ENCODE peak calls at places on chromosomes 11 and 22, in nine cellular contexts. One of them, this sample, is unnamed.

GRCh38 chr22:30348837-30349236 is 7.9 kb downstream of the SF3A1 start:
- DNase-seq in lung: no peak
- DNase-seq in adrenal gland: no peak
- DNase-seq in H1: no peak
- DNase-seq in mammary epithelial cell: no peak
- DNase-seq in cardiac muscle cell: no peak
- DNase-seq in right lobe of liver: no peak
- DNase-seq in IMR-90: no peak
- DNase-seq in cardiac fibroblast: no peak
- DNase-seq in this sample: no peak

GRCh38 chr11:66100272-66101037 is 30.4 kb downstream of the PACS1 start:
- DNase-seq in lung: peak; percentile 64
- DNase-seq in adrenal gland: peak; percentile 91
- DNase-seq in H1: no peak
- DNase-seq in mammary epithelial cell: no peak
- DNase-seq in cardiac muscle cell: no peak
- DNase-seq in right lobe of liver: peak; percentile 74
- DNase-seq in IMR-90: no peak
- DNase-seq in cardiac fibroblast: no peak
- DNase-seq in this sample: peak; percentile 88

GRCh38 chr11:74844072-74844471 is 95.4 kb downstream of the RNF169 start:
- DNase-seq in lung: peak; percentile 58
- DNase-seq in adrenal gland: no peak
- DNase-seq in H1: no peak
- DNase-seq in mammary epithelial cell: no peak
- DNase-seq in cardiac muscle cell: no peak
- DNase-seq in right lobe of liver: no peak
- DNase-seq in IMR-90: no peak
- DNase-seq in cardiac fibroblast: no peak
- DNase-seq in this sample: no peak

GRCh38 chr11:101129203-101129943 is at the start of gene PGR:
- DNase-seq in lung: peak; percentile 49
- DNase-seq in adrenal gland: peak; percentile 64
- DNase-seq in H1: no peak
- DNase-seq in mammary epithelial cell: no peak
- DNase-seq in cardiac muscle cell: no peak
- DNase-seq in right lobe of liver: no peak
- DNase-seq in IMR-90: no peak
- DNase-seq in cardiac fibroblast: no peak
- DNase-seq in this sample: peak; percentile 15

GRCh38 chr11:15685311-15685710 is 570.6 kb downstream of the INSC start:
- DNase-seq in lung: no peak
- DNase-seq in adrenal gland: no peak
- DNase-seq in H1: no peak
- DNase-seq in mammary epithelial cell: no peak
- DNase-seq in cardiac muscle cell: no peak
- DNase-seq in right lobe of liver: no peak
- DNase-seq in IMR-90: no peak
- DNase-seq in cardiac fibroblast: no peak
- DNase-seq in this sample: no peak

GRCh38 chr11:35464308-35464707 is 45.0 kb upstream of the SLC1A2 start:
- DNase-seq in lung: no peak
- DNase-seq in adrenal gland: no peak
- DNase-seq in H1: no peak
- DNase-seq in mammary epithelial cell: peak; percentile 12
- DNase-seq in cardiac muscle cell: no peak
- DNase-seq in right lobe of liver: no peak
- DNase-seq in IMR-90: no peak
- DNase-seq in cardiac fibroblast: no peak
- DNase-seq in this sample: no peak

GRCh38 chr22:32269316-32269715 is 14.2 kb upstream of the SLC5A4 start:
- DNase-seq in lung: no peak
- DNase-seq in adrenal gland: no peak
- DNase-seq in H1: no peak
- DNase-seq in mammary epithelial cell: no peak
- DNase-seq in cardiac muscle cell: no peak
- DNase-seq in right lobe of liver: no peak
- DNase-seq in IMR-90: no peak
- DNase-seq in cardiac fibroblast: no peak
- DNase-seq in this sample: no peak

GRCh38 chr11:121111053-121111724 is 10.1 kb downstream of the TECTA start:
- DNase-seq in lung: no peak
- DNase-seq in adrenal gland: no peak
- DNase-seq in H1: no peak
- DNase-seq in mammary epithelial cell: no peak
- DNase-seq in cardiac muscle cell: no peak
- DNase-seq in right lobe of liver: no peak
- DNase-seq in IMR-90: no peak
- DNase-seq in cardiac fibroblast: no peak
- DNase-seq in this sample: no peak

GRCh38 chr11:76783901-76784813 is 1.0 kb downstream of the TSKU start:
- DNase-seq in lung: no peak
- DNase-seq in adrenal gland: no peak
- DNase-seq in H1: peak; percentile 79
- DNase-seq in mammary epithelial cell: peak; percentile 88
- DNase-seq in cardiac muscle cell: peak; percentile 71
- DNase-seq in right lobe of liver: peak; percentile 70
- DNase-seq in IMR-90: peak; percentile 84
- DNase-seq in cardiac fibroblast: peak; percentile 87
- DNase-seq in this sample: peak; percentile 66

GRCh38 chr11:10390375-10390774 is 64.7 kb upstream of the AMPD3 start:
- DNase-seq in lung: no peak
- DNase-seq in adrenal gland: no peak
- DNase-seq in H1: no peak
- DNase-seq in mammary epithelial cell: no peak
- DNase-seq in cardiac muscle cell: no peak
- DNase-seq in right lobe of liver: no peak
- DNase-seq in IMR-90: no peak
- DNase-seq in cardiac fibroblast: peak; percentile 28
- DNase-seq in this sample: no peak

GRCh38 chr11:107916671-107917241 is 11.5 kb upstream of the RAB39A start:
- DNase-seq in lung: no peak
- DNase-seq in adrenal gland: no peak
- DNase-seq in H1: no peak
- DNase-seq in mammary epithelial cell: no peak
- DNase-seq in cardiac muscle cell: peak; percentile 13
- DNase-seq in right lobe of liver: no peak
- DNase-seq in IMR-90: no peak
- DNase-seq in cardiac fibroblast: peak; percentile 22
- DNase-seq in this sample: peak; percentile 20

GRCh38 chr11:70203749-70204465 is 811 bp downstream of the FADD start:
- DNase-seq in lung: peak; percentile 76
- DNase-seq in adrenal gland: peak; percentile 89
- DNase-seq in H1: no peak
- DNase-seq in mammary epithelial cell: peak; percentile 90
- DNase-seq in cardiac muscle cell: peak; percentile 88
- DNase-seq in right lobe of liver: peak; percentile 52
- DNase-seq in IMR-90: peak; percentile 86
- DNase-seq in cardiac fibroblast: peak; percentile 95
- DNase-seq in this sample: no peak

GRCh38 chr22:40043086-40043485 is 48.3 kb downstream of the FAM83F start:
- DNase-seq in lung: peak; percentile 59
- DNase-seq in adrenal gland: peak; percentile 65
- DNase-seq in H1: no peak
- DNase-seq in mammary epithelial cell: peak; percentile 41
- DNase-seq in cardiac muscle cell: peak; percentile 81
- DNase-seq in right lobe of liver: no peak
- DNase-seq in IMR-90: no peak
- DNase-seq in cardiac fibroblast: peak; percentile 14
- DNase-seq in this sample: peak; percentile 61

DNA sequence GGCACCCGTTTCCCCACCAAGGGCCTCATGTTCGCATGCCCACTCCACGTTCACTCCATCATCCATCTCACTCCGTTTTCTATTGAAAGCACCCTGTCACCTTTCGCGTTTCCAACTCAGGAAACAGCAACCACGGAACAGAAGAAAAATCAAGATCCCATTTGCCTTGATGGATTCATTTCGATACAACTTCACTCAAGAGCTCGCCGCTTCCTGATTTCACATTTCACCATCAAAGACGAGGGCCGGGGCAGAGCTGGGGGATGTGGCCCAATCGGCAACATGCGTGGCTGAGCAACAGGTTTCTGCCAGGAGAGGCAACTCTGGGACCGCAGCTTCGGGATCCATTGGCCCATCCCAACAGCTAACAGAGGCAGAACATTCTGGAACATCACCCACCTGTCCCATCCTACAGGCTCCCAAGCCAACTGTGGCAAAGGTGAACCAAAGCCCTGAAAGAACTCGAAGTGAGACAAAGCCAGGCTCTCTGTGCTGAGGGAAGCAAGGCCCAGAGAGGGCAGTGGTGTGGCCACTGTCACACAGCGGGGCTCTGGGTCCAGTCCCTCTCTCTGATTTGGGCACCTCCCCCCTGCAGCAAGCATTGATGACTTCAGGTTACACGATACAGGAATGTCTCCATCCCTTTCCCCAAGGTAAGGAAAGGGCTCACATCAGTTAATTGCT is 36.2 kb upstream of the CD5 start:
- DNase-seq in lung: no peak
- DNase-seq in adrenal gland: peak; percentile 43
- DNase-seq in H1: no peak
- DNase-seq in mammary epithelial cell: no peak
- DNase-seq in cardiac muscle cell: no peak
- DNase-seq in right lobe of liver: no peak
- DNase-seq in IMR-90: no peak
- DNase-seq in cardiac fibroblast: no peak
- DNase-seq in this sample: no peak
- H3K4me3 ChIP-seq in lung: no peak overlapping the region
- H3K4me3 ChIP-seq in adrenal gland: no peak overlapping the region
- H3K4me3 ChIP-seq in H1: no peak overlapping the region
- H3K4me3 ChIP-seq in mammary epithelial cell: no peak overlapping the region
- H3K4me3 ChIP-seq in cardiac muscle cell: no peak overlapping the region
- H3K4me3 ChIP-seq in right lobe of liver: no peak overlapping the region
- H3K4me3 ChIP-seq in IMR-90: no peak overlapping the region
- H3K4me3 ChIP-seq in cardiac fibroblast: no peak overlapping the region
- H3K4me3 ChIP-seq in this sample: no peak overlapping the region

DNA sequence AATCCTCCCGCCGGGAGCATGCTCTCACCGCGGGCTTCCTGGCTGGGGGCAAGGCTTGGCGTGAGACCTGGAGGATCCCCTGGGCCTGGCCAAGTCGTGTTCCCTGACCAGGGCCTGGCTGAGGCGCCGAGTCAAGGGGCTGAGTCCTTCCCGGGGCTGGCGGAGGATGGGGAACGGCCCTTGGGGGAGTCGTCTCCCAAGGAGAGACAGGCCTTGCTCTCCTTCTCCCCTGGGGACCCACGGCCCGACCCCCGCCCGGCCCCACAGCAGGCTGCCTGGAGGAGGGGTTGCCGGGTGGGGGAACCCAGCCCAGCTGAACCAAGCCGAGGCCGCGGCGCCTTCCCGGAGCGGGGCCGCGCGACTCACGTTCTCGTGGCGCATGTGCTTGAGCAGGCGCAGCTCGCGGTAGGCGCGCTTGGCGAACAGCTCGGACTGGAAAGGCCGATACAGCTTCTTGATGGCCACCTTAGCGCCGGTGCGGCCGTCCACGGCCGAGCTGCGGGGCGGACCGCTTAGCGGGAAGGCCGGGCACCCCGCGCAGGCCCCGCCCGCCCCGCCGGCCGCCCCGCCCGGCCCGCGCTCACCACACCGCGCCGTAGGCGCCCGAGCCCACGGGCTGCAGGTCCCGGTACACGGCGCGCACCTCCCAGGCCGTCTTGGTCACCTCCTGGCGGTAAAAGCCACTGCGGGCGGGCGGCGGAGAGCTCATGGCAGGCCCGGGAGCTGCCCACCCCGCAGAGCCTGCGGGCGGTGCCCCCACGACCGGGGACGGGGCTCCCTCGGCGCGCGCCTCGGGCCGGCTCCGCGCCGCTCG is 475 bp downstream of the MAPK12 start:
- DNase-seq in lung: no peak
- DNase-seq in adrenal gland: no peak
- DNase-seq in H1: no peak
- DNase-seq in mammary epithelial cell: peak; percentile 59
- DNase-seq in cardiac muscle cell: peak; percentile 76
- DNase-seq in right lobe of liver: no peak
- DNase-seq in IMR-90: peak; percentile 67
- DNase-seq in cardiac fibroblast: peak; percentile 71
- DNase-seq in this sample: no peak
- H3K4me3 ChIP-seq in lung: peak overlapping the region; percentile 72
- H3K4me3 ChIP-seq in adrenal gland: peak overlapping the region; percentile 16
- H3K4me3 ChIP-seq in H1: peak overlapping the region; percentile 39
- H3K4me3 ChIP-seq in mammary epithelial cell: peak overlapping the region; percentile 51
- H3K4me3 ChIP-seq in cardiac muscle cell: peak overlapping the region; percentile 50
- H3K4me3 ChIP-seq in right lobe of liver: peak overlapping the region; percentile 37
- H3K4me3 ChIP-seq in IMR-90: peak overlapping the region; percentile 90
- H3K4me3 ChIP-seq in cardiac fibroblast: peak overlapping the region; percentile 72
- H3K4me3 ChIP-seq in this sample: peak overlapping the region; percentile 23

GRCh38 chr11:32434116-32434386 is 1.3 kb downstream of the WT1 start:
- DNase-seq in lung: no peak
- DNase-seq in adrenal gland: no peak
- DNase-seq in H1: no peak
- DNase-seq in mammary epithelial cell: no peak
- DNase-seq in cardiac muscle cell: no peak
- DNase-seq in right lobe of liver: no peak
- DNase-seq in IMR-90: no peak
- DNase-seq in cardiac fibroblast: no peak
- DNase-seq in this sample: no peak
- H3K4me3 ChIP-seq in lung: no peak overlapping the region
- H3K4me3 ChIP-seq in adrenal gland: no peak overlapping the region
- H3K4me3 ChIP-seq in H1: no peak overlapping the region
- H3K4me3 ChIP-seq in mammary epithelial cell: no peak overlapping the region
- H3K4me3 ChIP-seq in cardiac muscle cell: peak overlapping the region; percentile 22
- H3K4me3 ChIP-seq in right lobe of liver: no peak overlapping the region
- H3K4me3 ChIP-seq in IMR-90: no peak overlapping the region
- H3K4me3 ChIP-seq in cardiac fibroblast: peak overlapping the region; percentile 69
- H3K4me3 ChIP-seq in this sample: no peak overlapping the region

GRCh38 chr11:118180300-118180703 is 3.9 kb upstream of the SCN2B start:
- DNase-seq in lung: no peak
- DNase-seq in adrenal gland: peak; percentile 71
- DNase-seq in H1: no peak
- DNase-seq in mammary epithelial cell: peak; percentile 64
- DNase-seq in cardiac muscle cell: peak; percentile 48
- DNase-seq in right lobe of liver: peak; percentile 43
- DNase-seq in IMR-90: no peak
- DNase-seq in cardiac fibroblast: peak; percentile 25
- DNase-seq in this sample: no peak

GRCh38 chr11:118174006-118174567 is 2.4 kb downstream of the SCN2B start:
- DNase-seq in lung: no peak
- DNase-seq in adrenal gland: no peak
- DNase-seq in H1: no peak
- DNase-seq in mammary epithelial cell: no peak
- DNase-seq in cardiac muscle cell: no peak
- DNase-seq in right lobe of liver: peak; percentile 32
- DNase-seq in IMR-90: no peak
- DNase-seq in cardiac fibroblast: no peak
- DNase-seq in this sample: no peak

GRCh38 chr11:118175031-118175531 is 1.4 kb downstream of the SCN2B start:
- DNase-seq in lung: no peak
- DNase-seq in adrenal gland: no peak
- DNase-seq in H1: no peak
- DNase-seq in mammary epithelial cell: peak; percentile 75
- DNase-seq in cardiac muscle cell: peak; percentile 11
- DNase-seq in right lobe of liver: peak; percentile 64
- DNase-seq in IMR-90: peak; percentile 62
- DNase-seq in cardiac fibroblast: no peak
- DNase-seq in this sample: no peak

GRCh38 chr11:118175600-118176399 is 639 bp downstream of the SCN2B start:
- DNase-seq in lung: no peak
- DNase-seq in adrenal gland: no peak
- DNase-seq in H1: no peak
- DNase-seq in mammary epithelial cell: no peak
- DNase-seq in cardiac muscle cell: no peak
- DNase-seq in right lobe of liver: peak; percentile 35
- DNase-seq in IMR-90: no peak
- DNase-seq in cardiac fibroblast: no peak
- DNase-seq in this sample: no peak

GRCh38 chr11:118176400-118177134 is at the start of gene SCN2B:
- DNase-seq in lung: no peak
- DNase-seq in adrenal gland: no peak
- DNase-seq in H1: no peak
- DNase-seq in mammary epithelial cell: no peak
- DNase-seq in cardiac muscle cell: peak; percentile 30
- DNase-seq in right lobe of liver: no peak
- DNase-seq in IMR-90: peak; percentile 7
- DNase-seq in cardiac fibroblast: no peak
- DNase-seq in this sample: no peak
- H3K4me3 ChIP-seq in lung: no peak within 1 kb of the TSS
- H3K4me3 ChIP-seq in adrenal gland: no peak within 1 kb of the TSS
- H3K4me3 ChIP-seq in H1: peak within 1 kb of the TSS; percentile 64
- H3K4me3 ChIP-seq in mammary epithelial cell: peak within 1 kb of the TSS; percentile 21
- H3K4me3 ChIP-seq in cardiac muscle cell: peak within 1 kb of the TSS; percentile 42
- H3K4me3 ChIP-seq in right lobe of liver: no peak within 1 kb of the TSS
- H3K4me3 ChIP-seq in IMR-90: peak within 1 kb of the TSS; percentile 29
- H3K4me3 ChIP-seq in cardiac fibroblast: no peak within 1 kb of the TSS
- H3K4me3 ChIP-seq in this sample: no peak within 1 kb of the TSS